ENCODE peak calls at places on chromosomes 12 and 14, in eight cellular contexts. O, A, V, Z, E, N, W and L are unnamed samples.

GRCh38 chr12:53005215-53005985 is 856 bp upstream of the EIF4B start:
- DNase-seq in O (peak; percentile 16), A (no peak), V (no peak), Z (no peak), E (no peak), N (no peak), W (no peak), L (no peak)

GRCh38 chr12:19970826-19971225 is 397.5 kb upstream of the PDE3A start:
- DNase-seq in O (no peak), A (no peak), V (no peak), Z (no peak), E (no peak), N (no peak), W (no peak), L (no peak)

GRCh38 chr12:128078311-128078851 is 188.6 kb upstream of the TMEM132C start:
- DNase-seq in O (no peak), A (no peak), V (no peak), Z (no peak), E (no peak), N (no peak), W (no peak), L (no peak)

GRCh38 chr12:106138646-106139421 is at the start of gene NUAK1:
- DNase-seq in O (peak; percentile 82), A (no peak), V (no peak), Z (no peak), E (peak; percentile 66), N (peak; percentile 91), W (peak; percentile 38), L (no peak)

GRCh38 chr12:14514154-14514842 is 53.4 kb downstream of the PLBD1 start:
- DNase-seq in O (no peak), A (peak; percentile 20), V (no peak), Z (no peak), E (no peak), N (no peak), W (peak; percentile 12), L (peak; percentile 70)

GRCh38 chr14:64266206-64266605 is 28.0 kb downstream of the ESR2 start:
- DNase-seq in O (no peak), A (no peak), V (no peak), Z (no peak), E (no peak), N (no peak), W (no peak), L (no peak)

GRCh38 chr12:3077572-3078081 is 448 bp downstream of the TSPAN9 start:
- DNase-seq in O (peak; percentile 47), A (no peak), V (no peak), Z (no peak), E (no peak), N (no peak), W (no peak), L (no peak)

GRCh38 chr14:103065861-103066260 is 8.5 kb upstream of the CDC42BPB start:
- DNase-seq in O (no peak), A (no peak), V (no peak), Z (no peak), E (no peak), N (no peak), W (no peak), L (no peak)